ENCODE peak calls at places on chromosomes 2 and 18, in ten cellular contexts. One of them, this sample, is unnamed.

GRCh38 chr2:160156665-160157064 is 43.4 kb downstream of the ITGB6 start:
- DNase-seq in upper lobe of right lung: no peak
- DNase-seq in psoas muscle: no peak
- DNase-seq in AG04450: peak; percentile 6
- DNase-seq in lower lobe of right lung: no peak
- DNase-seq in ovary: no peak
- DNase-seq in sigmoid colon: no peak
- DNase-seq in left ventricle myocardium inferior: no peak
- DNase-seq in HCT116: no peak
- DNase-seq in Peyer's patch: no peak
- DNase-seq in this sample: peak; percentile 64

GRCh38 chr2:144280009-144280408 is 239.9 kb downstream of the ZEB2 start:
- DNase-seq in upper lobe of right lung: no peak
- DNase-seq in psoas muscle: no peak
- DNase-seq in AG04450: no peak
- DNase-seq in lower lobe of right lung: no peak
- DNase-seq in ovary: no peak
- DNase-seq in sigmoid colon: no peak
- DNase-seq in left ventricle myocardium inferior: no peak
- DNase-seq in HCT116: no peak
- DNase-seq in Peyer's patch: no peak
- DNase-seq in this sample: no peak

GRCh38 chr2:240896871-240897692 is 1.1 kb upstream of the MAB21L4 start:
- DNase-seq in upper lobe of right lung: peak; percentile 76
- DNase-seq in psoas muscle: peak; percentile 47
- DNase-seq in AG04450: no peak
- DNase-seq in lower lobe of right lung: no peak
- DNase-seq in ovary: no peak
- DNase-seq in sigmoid colon: no peak
- DNase-seq in left ventricle myocardium inferior: no peak
- DNase-seq in HCT116: no peak
- DNase-seq in Peyer's patch: peak; percentile 82
- DNase-seq in this sample: no peak

GRCh38 chr2:223086360-223086981 is 34.5 kb downstream of the KCNE4 start:
- DNase-seq in upper lobe of right lung: no peak
- DNase-seq in psoas muscle: no peak
- DNase-seq in AG04450: no peak
- DNase-seq in lower lobe of right lung: no peak
- DNase-seq in ovary: no peak
- DNase-seq in sigmoid colon: no peak
- DNase-seq in left ventricle myocardium inferior: no peak
- DNase-seq in HCT116: no peak
- DNase-seq in Peyer's patch: no peak
- DNase-seq in this sample: no peak

GRCh38 chr18:24809173-24809955 is 348.9 kb downstream of the HRH4 start:
- DNase-seq in upper lobe of right lung: no peak
- DNase-seq in psoas muscle: no peak
- DNase-seq in AG04450: no peak
- DNase-seq in lower lobe of right lung: no peak
- DNase-seq in ovary: no peak
- DNase-seq in sigmoid colon: no peak
- DNase-seq in left ventricle myocardium inferior: no peak
- DNase-seq in HCT116: no peak
- DNase-seq in Peyer's patch: no peak
- DNase-seq in this sample: no peak

GRCh38 chr18:48336332-48336731 is 72.9 kb downstream of the ZBTB7C start:
- DNase-seq in upper lobe of right lung: no peak
- DNase-seq in psoas muscle: no peak
- DNase-seq in AG04450: no peak
- DNase-seq in lower lobe of right lung: no peak
- DNase-seq in ovary: no peak
- DNase-seq in sigmoid colon: no peak
- DNase-seq in left ventricle myocardium inferior: no peak
- DNase-seq in HCT116: no peak
- DNase-seq in Peyer's patch: no peak
- DNase-seq in this sample: no peak

GRCh38 chr2:26196683-26197418 is 24.0 kb downstream of the GAREM2 start:
- DNase-seq in upper lobe of right lung: no peak
- DNase-seq in psoas muscle: no peak
- DNase-seq in AG04450: no peak
- DNase-seq in lower lobe of right lung: no peak
- DNase-seq in ovary: no peak
- DNase-seq in sigmoid colon: no peak
- DNase-seq in left ventricle myocardium inferior: no peak
- DNase-seq in HCT116: no peak
- DNase-seq in Peyer's patch: no peak
- DNase-seq in this sample: no peak

GRCh38 chr2:100981011-100981410 is 21.1 kb upstream of the RPL31 start:
- DNase-seq in upper lobe of right lung: no peak
- DNase-seq in psoas muscle: no peak
- DNase-seq in AG04450: no peak
- DNase-seq in lower lobe of right lung: no peak
- DNase-seq in ovary: no peak
- DNase-seq in sigmoid colon: no peak
- DNase-seq in left ventricle myocardium inferior: no peak
- DNase-seq in HCT116: no peak
- DNase-seq in Peyer's patch: no peak
- DNase-seq in this sample: no peak

GRCh38 chr2:41906325-41906700 is 141.5 kb upstream of the PKDCC start:
- DNase-seq in upper lobe of right lung: no peak
- DNase-seq in psoas muscle: no peak
- DNase-seq in AG04450: peak; percentile 90
- DNase-seq in lower lobe of right lung: no peak
- DNase-seq in ovary: no peak
- DNase-seq in sigmoid colon: no peak
- DNase-seq in left ventricle myocardium inferior: no peak
- DNase-seq in HCT116: no peak
- DNase-seq in Peyer's patch: no peak
- DNase-seq in this sample: no peak

GRCh38 chr18:62258606-62259005 is 66.5 kb upstream of the TNFRSF11A start:
- DNase-seq in upper lobe of right lung: no peak
- DNase-seq in psoas muscle: no peak
- DNase-seq in AG04450: no peak
- DNase-seq in lower lobe of right lung: no peak
- DNase-seq in ovary: no peak
- DNase-seq in sigmoid colon: no peak
- DNase-seq in left ventricle myocardium inferior: no peak
- DNase-seq in HCT116: no peak
- DNase-seq in Peyer's patch: no peak
- DNase-seq in this sample: no peak

GRCh38 chr2:15693926-15694588 is 102.4 kb downstream of the DDX1 start:
- DNase-seq in upper lobe of right lung: no peak
- DNase-seq in psoas muscle: no peak
- DNase-seq in AG04450: no peak
- DNase-seq in lower lobe of right lung: no peak
- DNase-seq in ovary: no peak
- DNase-seq in sigmoid colon: no peak
- DNase-seq in left ventricle myocardium inferior: no peak
- DNase-seq in HCT116: no peak
- DNase-seq in Peyer's patch: no peak
- DNase-seq in this sample: no peak

GRCh38 chr2:189412330-189412953 is 28.8 kb upstream of the WDR75 start:
- DNase-seq in upper lobe of right lung: no peak
- DNase-seq in psoas muscle: no peak
- DNase-seq in AG04450: peak; percentile 48
- DNase-seq in lower lobe of right lung: no peak
- DNase-seq in ovary: peak; percentile 52
- DNase-seq in sigmoid colon: peak; percentile 70
- DNase-seq in left ventricle myocardium inferior: no peak
- DNase-seq in HCT116: peak; percentile 24
- DNase-seq in Peyer's patch: no peak
- DNase-seq in this sample: no peak

GRCh38 chr2:189409136-189409535 is 32.1 kb upstream of the WDR75 start:
- DNase-seq in upper lobe of right lung: no peak
- DNase-seq in psoas muscle: no peak
- DNase-seq in AG04450: no peak
- DNase-seq in lower lobe of right lung: no peak
- DNase-seq in ovary: no peak
- DNase-seq in sigmoid colon: no peak
- DNase-seq in left ventricle myocardium inferior: no peak
- DNase-seq in HCT116: no peak
- DNase-seq in Peyer's patch: no peak
- DNase-seq in this sample: peak; percentile 34

GRCh38 chr2:189409647-189410046 is 31.6 kb upstream of the WDR75 start:
- DNase-seq in upper lobe of right lung: no peak
- DNase-seq in psoas muscle: no peak
- DNase-seq in AG04450: no peak
- DNase-seq in lower lobe of right lung: no peak
- DNase-seq in ovary: no peak
- DNase-seq in sigmoid colon: no peak
- DNase-seq in left ventricle myocardium inferior: no peak
- DNase-seq in HCT116: no peak
- DNase-seq in Peyer's patch: no peak
- DNase-seq in this sample: no peak

GRCh38 chr2:189413249-189413648 is 28.0 kb upstream of the WDR75 start:
- DNase-seq in upper lobe of right lung: no peak
- DNase-seq in psoas muscle: no peak
- DNase-seq in AG04450: no peak
- DNase-seq in lower lobe of right lung: no peak
- DNase-seq in ovary: no peak
- DNase-seq in sigmoid colon: no peak
- DNase-seq in left ventricle myocardium inferior: no peak
- DNase-seq in HCT116: no peak
- DNase-seq in Peyer's patch: no peak
- DNase-seq in this sample: no peak

DNA sequence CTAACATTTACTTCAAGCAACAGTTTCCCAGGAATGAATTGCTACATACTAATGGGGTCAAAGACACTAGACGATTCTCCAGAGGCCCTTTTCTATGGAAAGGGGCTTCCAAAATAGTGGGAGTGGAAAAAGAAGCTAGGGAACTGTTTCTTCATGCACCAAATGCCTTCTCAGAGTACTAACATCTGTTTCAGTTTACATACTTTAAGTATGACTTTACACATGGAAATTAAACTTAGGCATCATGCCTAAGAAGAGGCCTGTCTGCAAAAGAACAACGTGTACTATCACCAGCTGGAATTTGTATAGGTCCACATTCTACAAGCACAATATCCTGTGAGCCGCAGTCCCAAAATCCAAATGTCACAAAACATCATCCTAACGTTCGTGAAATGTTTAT is 29.4 kb upstream of the WDR75 start:
- DNase-seq in upper lobe of right lung: no peak
- DNase-seq in psoas muscle: no peak
- DNase-seq in AG04450: peak; percentile 90
- DNase-seq in lower lobe of right lung: no peak
- DNase-seq in ovary: no peak
- DNase-seq in sigmoid colon: peak; percentile 69
- DNase-seq in left ventricle myocardium inferior: no peak
- DNase-seq in HCT116: no peak
- DNase-seq in Peyer's patch: no peak
- DNase-seq in this sample: peak; percentile 61
- H3K27ac ChIP-seq in upper lobe of right lung: peak overlapping the region; percentile 40
- H3K27ac ChIP-seq in psoas muscle: no peak overlapping the region
- H3K27ac ChIP-seq in AG04450: no peak overlapping the region
- H3K27ac ChIP-seq in lower lobe of right lung: peak overlapping the region; percentile 2
- H3K27ac ChIP-seq in ovary: no peak overlapping the region
- H3K27ac ChIP-seq in sigmoid colon: peak overlapping the region; percentile 71
- H3K27ac ChIP-seq in left ventricle myocardium inferior: peak overlapping the region; percentile 55
- H3K27ac ChIP-seq in HCT116: no peak overlapping the region
- H3K27ac ChIP-seq in Peyer's patch: peak overlapping the region; percentile 70
- H3K27ac ChIP-seq in this sample: peak overlapping the region; percentile 88

GRCh38 chr18:54220406-54220805 is 4.1 kb downstream of the MBD2 start:
- DNase-seq in upper lobe of right lung: no peak
- DNase-seq in psoas muscle: no peak
- DNase-seq in AG04450: no peak
- DNase-seq in lower lobe of right lung: no peak
- DNase-seq in ovary: no peak
- DNase-seq in sigmoid colon: no peak
- DNase-seq in left ventricle myocardium inferior: no peak
- DNase-seq in HCT116: no peak
- DNase-seq in Peyer's patch: no peak
- DNase-seq in this sample: no peak
- H3K4me3 ChIP-seq in upper lobe of right lung: no peak overlapping the region
- H3K4me3 ChIP-seq in psoas muscle: no peak overlapping the region
- H3K4me3 ChIP-seq in AG04450: no peak overlapping the region
- H3K4me3 ChIP-seq in lower lobe of right lung: no peak overlapping the region
- H3K4me3 ChIP-seq in ovary: no peak overlapping the region
- H3K4me3 ChIP-seq in sigmoid colon: no peak overlapping the region
- H3K4me3 ChIP-seq in left ventricle myocardium inferior: no peak overlapping the region
- H3K4me3 ChIP-seq in HCT116: no peak overlapping the region
- H3K4me3 ChIP-seq in Peyer's patch: no peak overlapping the region
- H3K4me3 ChIP-seq in this sample: no peak overlapping the region

GRCh38 chr2:174337337-174338154 is 2.8 kb downstream of the SP9 start:
- DNase-seq in upper lobe of right lung: no peak
- DNase-seq in psoas muscle: no peak
- DNase-seq in AG04450: no peak
- DNase-seq in lower lobe of right lung: no peak
- DNase-seq in ovary: no peak
- DNase-seq in sigmoid colon: no peak
- DNase-seq in left ventricle myocardium inferior: no peak
- DNase-seq in HCT116: no peak
- DNase-seq in Peyer's patch: peak; percentile 56
- DNase-seq in this sample: no peak

GRCh38 chr2:174338155-174338495 is 3.4 kb downstream of the SP9 start:
- DNase-seq in upper lobe of right lung: no peak
- DNase-seq in psoas muscle: no peak
- DNase-seq in AG04450: no peak
- DNase-seq in lower lobe of right lung: no peak
- DNase-seq in ovary: no peak
- DNase-seq in sigmoid colon: no peak
- DNase-seq in left ventricle myocardium inferior: no peak
- DNase-seq in HCT116: no peak
- DNase-seq in Peyer's patch: no peak
- DNase-seq in this sample: no peak

GRCh38 chr2:174334781-174335604 is at the start of gene SP9:
- DNase-seq in upper lobe of right lung: no peak
- DNase-seq in psoas muscle: no peak
- DNase-seq in AG04450: no peak
- DNase-seq in lower lobe of right lung: no peak
- DNase-seq in ovary: no peak
- DNase-seq in sigmoid colon: no peak
- DNase-seq in left ventricle myocardium inferior: no peak
- DNase-seq in HCT116: no peak
- DNase-seq in Peyer's patch: peak; percentile 59
- DNase-seq in this sample: no peak

GRCh38 chr2:174335605-174336402 is 1.1 kb downstream of the SP9 start:
- DNase-seq in upper lobe of right lung: no peak
- DNase-seq in psoas muscle: peak; percentile 57
- DNase-seq in AG04450: no peak
- DNase-seq in lower lobe of right lung: no peak
- DNase-seq in ovary: no peak
- DNase-seq in sigmoid colon: peak; percentile 58
- DNase-seq in left ventricle myocardium inferior: no peak
- DNase-seq in HCT116: no peak
- DNase-seq in Peyer's patch: peak; percentile 57
- DNase-seq in this sample: no peak

GRCh38 chr2:174336403-174337336 is 1.9 kb downstream of the SP9 start:
- DNase-seq in upper lobe of right lung: peak; percentile 73
- DNase-seq in psoas muscle: peak; percentile 66
- DNase-seq in AG04450: no peak
- DNase-seq in lower lobe of right lung: peak; percentile 56
- DNase-seq in ovary: no peak
- DNase-seq in sigmoid colon: no peak
- DNase-seq in left ventricle myocardium inferior: no peak
- DNase-seq in HCT116: peak; percentile 48
- DNase-seq in Peyer's patch: peak; percentile 78
- DNase-seq in this sample: no peak
- H3K27me3 ChIP-seq in upper lobe of right lung: peaks cover 98% of the 10 kb centered on the region
- H3K27me3 ChIP-seq in psoas muscle: no peaks in the 10 kb centered on the region
- H3K27me3 ChIP-seq in AG04450: peaks cover 90% of the 10 kb centered on the region
- H3K27me3 ChIP-seq in lower lobe of right lung: peaks cover 99% of the 10 kb centered on the region
- H3K27me3 ChIP-seq in ovary: peaks cover 11% of the 10 kb centered on the region
- H3K27me3 ChIP-seq in sigmoid colon: peaks cover 90% of the 10 kb centered on the region
- H3K27me3 ChIP-seq in left ventricle myocardium inferior: peaks cover 100% of the 10 kb centered on the region
- H3K27me3 ChIP-seq in HCT116: no peaks in the 10 kb centered on the region
- H3K27me3 ChIP-seq in Peyer's patch: peaks cover 91% of the 10 kb centered on the region
- H3K27me3 ChIP-seq in this sample: peaks cover 87% of the 10 kb centered on the region

GRCh38 chr18:23053756-23054457 is 81.4 kb upstream of the CABLES1 start:
- DNase-seq in upper lobe of right lung: no peak
- DNase-seq in psoas muscle: no peak
- DNase-seq in AG04450: no peak
- DNase-seq in lower lobe of right lung: no peak
- DNase-seq in ovary: no peak
- DNase-seq in sigmoid colon: no peak
- DNase-seq in left ventricle myocardium inferior: no peak
- DNase-seq in HCT116: no peak
- DNase-seq in Peyer's patch: no peak
- DNase-seq in this sample: peak; percentile 47
- H3K27ac ChIP-seq in upper lobe of right lung: no peak overlapping the region
- H3K27ac ChIP-seq in psoas muscle: no peak overlapping the region
- H3K27ac ChIP-seq in AG04450: no peak overlapping the region
- H3K27ac ChIP-seq in lower lobe of right lung: no peak overlapping the region
- H3K27ac ChIP-seq in ovary: no peak overlapping the region
- H3K27ac ChIP-seq in sigmoid colon: no peak overlapping the region
- H3K27ac ChIP-seq in left ventricle myocardium inferior: no peak overlapping the region
- H3K27ac ChIP-seq in HCT116: no peak overlapping the region
- H3K27ac ChIP-seq in Peyer's patch: no peak overlapping the region
- H3K27ac ChIP-seq in this sample: no peak overlapping the region